ENCODE peak calls at places on chromosome 14, in eight cellular contexts. D is bronchial epithelial cell, V is choroid plexus epithelial cell, P is colonic mucosa, M is fibroblast of lung, O is body of pancreas, S is RWPE2, E is neural progenitor cell. C is an unnamed sample.
A peak's percentile ranks its signal among the peaks of the same experiment; 100 is the strongest.

GRCh38 chr14:88079624-88080023 is 74.7 kb downstream of the GPR65 start:
- DNase-seq in D (no peak), V (no peak), P (no peak), M (no peak), O (no peak), S (no peak), E (no peak), C (no peak)

GRCh38 chr14:81561084-81561775 is 27.6 kb upstream of the SEL1L start:
- DNase-seq in D (peak; percentile 95), V (peak; percentile 14), P (no peak), M (no peak), O (no peak), S (no peak), E (no peak), C (no peak)

GRCh38 chr14:43200519-43200918 is 1306.6 kb downstream of the FSCB start:
- DNase-seq in D (no peak), V (no peak), P (no peak), M (no peak), O (no peak), S (no peak), E (no peak), C (no peak)

GRCh38 chr14:60002819-60003492 is 83.0 kb downstream of the LRRC9 start:
- DNase-seq in D (no peak), V (no peak), P (no peak), M (no peak), O (peak; percentile 80), S (no peak), E (no peak), C (no peak)

GRCh38 chr14:61752626-61753025 is 9.6 kb upstream of the SNAPC1 start:
- DNase-seq in D (peak; percentile 72), V (peak; percentile 73), P (no peak), M (no peak), O (no peak), S (no peak), E (no peak), C (no peak)

GRCh38 chr14:49036991-49037390 is 549.2 kb downstream of the RPS29 start:
- DNase-seq in D (no peak), V (no peak), P (no peak), M (no peak), O (no peak), S (no peak), E (no peak), C (no peak)

GRCh38 chr14:97710726-97711125 is 913.5 kb downstream of the VRK1 start:
- DNase-seq in D (no peak), V (no peak), P (no peak), M (no peak), O (no peak), S (no peak), E (no peak), C (no peak)

GRCh38 chr14:69980457-69981414 is 101.5 kb downstream of the SMOC1 start:
- DNase-seq in D (peak; percentile 70), V (no peak), P (no peak), M (no peak), O (peak; percentile 42), S (no peak), E (peak; percentile 62), C (no peak)

GRCh38 chr14:99511421-99512109 is 30.4 kb downstream of the CCNK start:
- DNase-seq in D (no peak), V (peak; percentile 30), P (peak; percentile 13), M (peak; percentile 22), O (no peak), S (no peak), E (no peak), C (peak; percentile 57)

GRCh38 chr14:67409461-67409860 is 2.5 kb downstream of the PLEK2 start:
- DNase-seq in D (peak; percentile 58), V (no peak), P (no peak), M (no peak), O (no peak), S (peak; percentile 55), E (no peak), C (no peak)

GRCh38 chr14:89276424-89276975 is 140.5 kb downstream of the FOXN3 start:
- DNase-seq in D (no peak), V (peak; percentile 91), P (no peak), M (peak; percentile 34), O (no peak), S (no peak), E (no peak), C (no peak)

GRCh38 chr14:79111963-79112362 is 941.8 kb downstream of the NRXN3 start:
- DNase-seq in D (no peak), V (no peak), P (no peak), M (no peak), O (no peak), S (no peak), E (no peak), C (no peak)

GRCh38 chr14:79703209-79703608 is 508.1 kb downstream of the DIO2 start:
- DNase-seq in D (no peak), V (no peak), P (no peak), M (no peak), O (no peak), S (no peak), E (no peak), C (no peak)

GRCh38 chr14:65301862-65302539 is 110.5 kb upstream of the FUT8 start:
- DNase-seq in D (no peak), V (no peak), P (peak; percentile 36), M (no peak), O (peak; percentile 88), S (no peak), E (no peak), C (no peak)

GRCh38 chr14:95707327-95707726 is 6.6 kb downstream of the TCL1A start:
- DNase-seq in D (no peak), V (no peak), P (no peak), M (no peak), O (no peak), S (no peak), E (no peak), C (no peak)

GRCh38 chr14:65333926-65334687 is 78.4 kb upstream of the FUT8 start:
- DNase-seq in D (no peak), V (peak; percentile 81), P (peak; percentile 51), M (peak; percentile 79), O (no peak), S (no peak), E (no peak), C (no peak)

GRCh38 chr14:20409226-20409625 is 4.1 kb downstream of the TEP1 start:
- DNase-seq in D (no peak), V (peak; percentile 6), P (no peak), M (no peak), O (no peak), S (no peak), E (no peak), C (no peak)

DNA sequence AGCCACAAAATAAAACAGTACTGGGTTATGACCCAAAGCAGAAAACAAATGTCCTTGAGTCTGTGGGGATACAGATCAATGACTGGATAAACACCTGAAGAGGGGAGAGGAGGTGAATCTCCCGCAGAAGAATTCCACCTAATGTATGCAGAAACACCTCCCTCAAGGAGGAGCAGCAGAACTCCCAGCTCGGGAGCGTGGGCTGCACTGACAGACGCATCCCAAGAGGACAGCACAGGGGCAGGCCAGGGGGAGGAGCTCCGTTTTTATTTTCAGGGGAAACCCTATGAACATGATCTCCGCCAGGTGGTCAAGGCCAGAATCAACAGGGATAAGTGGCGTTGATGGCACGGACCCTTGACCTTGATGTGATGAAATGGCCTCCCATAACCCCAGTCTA is 41.8 kb upstream of the PPP2R5C start:
- DNase-seq in D (no peak), V (no peak), P (peak; percentile 17), M (no peak), O (no peak), S (peak; percentile 15), E (no peak), C (no peak)
- TF ChIP-seq CTCF in D (no peak), V (no peak), P (no peak), M (no peak), O (no peak), S (no peak), E (no peak), C (no peak)

GRCh38 chr14:73754911-73755360 is 40.8 kb upstream of the PNMA1 start:
- DNase-seq in D (no peak), V (peak; percentile 54), P (no peak), M (peak; percentile 64), O (peak; percentile 60), S (no peak), E (no peak), C (no peak)

GRCh38 chr14:73753887-73754880 is 40.0 kb upstream of the PNMA1 start:
- DNase-seq in D (no peak), V (no peak), P (peak; percentile 77), M (no peak), O (no peak), S (no peak), E (no peak), C (no peak)

GRCh38 chr14:73753043-73753886 is 39.1 kb upstream of the PNMA1 start:
- DNase-seq in D (peak; percentile 54), V (no peak), P (peak; percentile 90), M (no peak), O (peak; percentile 71), S (no peak), E (no peak), C (no peak)

GRCh38 chr14:73757381-73757780 is 43.2 kb upstream of the PNMA1 start:
- DNase-seq in D (no peak), V (no peak), P (no peak), M (no peak), O (no peak), S (no peak), E (no peak), C (no peak)

GRCh38 chr14:73755434-73756014 is 41.3 kb upstream of the PNMA1 start:
- DNase-seq in D (peak; percentile 73), V (no peak), P (peak; percentile 76), M (no peak), O (no peak), S (no peak), E (no peak), C (no peak)
- H3K4me3 ChIP-seq in D (no peak overlapping the region), V (no peak overlapping the region), P (peak overlapping the region; percentile 1), M (no peak overlapping the region), O (no peak overlapping the region), S (no peak overlapping the region), E (no peak overlapping the region), C (no peak overlapping the region)

GRCh38 chr14:51959928-51960327 is 29.4 kb upstream of the RTRAF start:
- DNase-seq in D (no peak), V (no peak), P (no peak), M (no peak), O (no peak), S (no peak), E (no peak), C (no peak)

GRCh38 chr14:51953996-51954395 is 35.4 kb upstream of the RTRAF start:
- DNase-seq in D (no peak), V (no peak), P (no peak), M (no peak), O (no peak), S (no peak), E (no peak), C (no peak)

GRCh38 chr14:51950007-51950406 is 39.3 kb upstream of the RTRAF start:
- DNase-seq in D (no peak), V (no peak), P (no peak), M (peak; percentile 20), O (no peak), S (no peak), E (no peak), C (no peak)

GRCh38 chr14:51957950-51958349 is 31.4 kb upstream of the RTRAF start:
- DNase-seq in D (no peak), V (peak; percentile 63), P (no peak), M (peak; percentile 65), O (no peak), S (no peak), E (no peak), C (no peak)

GRCh38 chr14:51954657-51955056 is 34.7 kb upstream of the RTRAF start:
- DNase-seq in D (no peak), V (no peak), P (no peak), M (no peak), O (no peak), S (no peak), E (no peak), C (no peak)
- TF ChIP-seq CTCF in D (no peak), V (no peak), P (no peak), M (no peak), O (no peak), S (no peak), E (peak; percentile 25), C (no peak)

GRCh38 chr14:90336985-90337384 is 5.2 kb upstream of the NRDE2 start:
- DNase-seq in D (peak; percentile 72), V (no peak), P (no peak), M (no peak), O (no peak), S (no peak), E (no peak), C (no peak)
- H3K4me3 ChIP-seq in D (no peak overlapping the region), V (no peak overlapping the region), P (no peak overlapping the region), M (no peak overlapping the region), O (no peak overlapping the region), S (no peak overlapping the region), E (no peak overlapping the region), C (no peak overlapping the region)

C was measured in ascending aorta.